ENCODE peak calls at places on chromosomes 13 and 19, in five cellular contexts. Q is dorsolateral prefrontal cortex, T is heart right ventricle, O is progenitor cell of endocrine pancreas, B is NB4. F is an unnamed sample.

GRCh38 chr13:94093652-94094310 is 385.7 kb downstream of the DCT start:
- DNase-seq in O (no peak), Q (no peak), T (no peak), B (no peak), F (no peak)

GRCh38 chr19:14467391-14467790 is 7.8 kb downstream of the PTGER1 start:
- DNase-seq in B (no peak), O (no peak), T (no peak), Q (no peak), F (no peak)

GRCh38 chr13:32894589-32895001 is 121.6 kb upstream of the KL start:
- DNase-seq in B (peak), T (no peak), Q (no peak), O (no peak), F (no peak)

GRCh38 chr13:105502193-105502592 is 1033.3 kb downstream of the EFNB2 start:
- DNase-seq in B (no peak), Q (no peak), O (no peak), T (no peak), F (no peak)

GRCh38 chr19:18438331-18439024 is 545 bp upstream of the ISYNA1 start:
- DNase-seq in T (peak), B (no peak), O (no peak), Q (no peak), F (no peak)

GRCh38 chr13:26236306-26236705 is 14.2 kb upstream of the RNF6 start:
- DNase-seq in T (no peak), B (no peak), Q (no peak), O (no peak), F (no peak)

GRCh38 chr19:33403973-33404304 is 30.4 kb downstream of the CEBPG start:
- DNase-seq in B (no peak), O (no peak), Q (no peak), T (no peak), F (no peak)

GRCh38 chr19:16051254-16052025 is 24.9 kb upstream of the TPM4 start:
- DNase-seq in B (peak), O (no peak), Q (no peak), T (no peak), F (peak)

GRCh38 chr13:40221460-40222201 is 444.8 kb downstream of the FOXO1 start:
- DNase-seq in O (no peak), T (no peak), Q (no peak), B (peak), F (peak)

GRCh38 chr19:5000120-5000611 is 31.3 kb downstream of the KDM4B start:
- DNase-seq in Q (no peak), B (no peak), T (no peak), O (no peak), F (no peak)

GRCh38 chr19:5002143-5002542 is 33.2 kb downstream of the KDM4B start:
- DNase-seq in Q (no peak), O (no peak), B (no peak), T (no peak), F (no peak)

GRCh38 chr19:5003781-5004180 is 34.9 kb downstream of the KDM4B start:
- DNase-seq in T (no peak), Q (no peak), O (no peak), B (no peak), F (no peak)

GRCh38 chr19:5005096-5005495 is 36.2 kb downstream of the KDM4B start:
- DNase-seq in T (no peak), B (no peak), Q (no peak), O (no peak), F (no peak)

DNA sequence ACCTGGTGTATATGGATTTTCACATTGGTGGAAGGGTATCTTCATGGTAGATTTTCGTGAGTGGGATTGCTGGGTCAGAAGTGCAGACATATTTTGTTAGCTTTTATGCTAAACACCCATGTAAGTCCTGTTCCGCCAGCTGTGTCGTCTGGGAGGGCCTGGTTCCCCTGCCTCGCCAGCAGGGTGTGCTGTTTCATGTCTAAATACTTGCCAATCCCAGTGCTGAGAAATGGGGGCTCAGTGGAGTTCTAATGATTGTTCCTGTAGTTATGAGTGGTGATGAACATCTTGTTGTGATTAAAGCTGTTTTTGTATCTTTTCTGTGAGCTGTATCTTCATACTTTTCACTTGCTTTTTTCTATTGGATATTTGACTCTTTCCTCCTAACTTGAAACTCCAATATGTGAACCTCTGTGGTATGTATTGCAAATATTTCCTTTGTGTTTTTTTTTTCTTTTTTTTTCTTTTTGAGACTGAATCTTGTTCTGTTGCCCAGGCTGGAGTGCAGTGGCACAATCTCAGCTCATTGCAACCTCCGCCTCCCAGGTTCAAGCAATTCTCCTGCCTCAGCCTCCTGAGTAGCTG is 32.7 kb downstream of the KDM4B start:
- DNase-seq in B (peak), O (no peak), T (no peak), Q (no peak), F (peak)
- TF ChIP-seq CTCF in B (peak), O (peak), T (peak), Q (peak), F (peak)

DNA sequence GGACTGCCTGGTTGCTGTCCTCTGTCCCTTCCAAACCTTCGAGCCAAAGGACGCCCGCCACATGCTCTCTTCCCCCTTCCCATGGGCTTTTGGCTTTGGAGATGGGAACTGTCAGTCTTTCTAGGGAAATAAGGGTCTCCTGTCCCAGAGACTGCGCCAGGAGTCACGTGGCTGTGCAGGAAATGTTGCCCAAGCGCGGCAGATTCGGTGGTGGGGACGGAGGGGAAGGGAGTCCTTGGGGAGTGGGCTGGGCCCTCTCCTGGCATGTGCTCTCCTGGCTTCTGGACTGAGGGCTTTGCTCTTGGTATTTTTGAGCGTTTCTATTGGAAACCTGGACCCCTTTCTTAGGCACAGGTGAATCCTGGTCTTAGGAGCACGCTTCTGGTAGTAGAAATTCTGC is 103.2 kb downstream of the KDM4B start:
- DNase-seq in T (no peak), Q (no peak), O (no peak), B (peak), F (no peak)
- TF ChIP-seq CTCF in T (no peak), Q (no peak), O (no peak), B (no peak), F (no peak)

DNA sequence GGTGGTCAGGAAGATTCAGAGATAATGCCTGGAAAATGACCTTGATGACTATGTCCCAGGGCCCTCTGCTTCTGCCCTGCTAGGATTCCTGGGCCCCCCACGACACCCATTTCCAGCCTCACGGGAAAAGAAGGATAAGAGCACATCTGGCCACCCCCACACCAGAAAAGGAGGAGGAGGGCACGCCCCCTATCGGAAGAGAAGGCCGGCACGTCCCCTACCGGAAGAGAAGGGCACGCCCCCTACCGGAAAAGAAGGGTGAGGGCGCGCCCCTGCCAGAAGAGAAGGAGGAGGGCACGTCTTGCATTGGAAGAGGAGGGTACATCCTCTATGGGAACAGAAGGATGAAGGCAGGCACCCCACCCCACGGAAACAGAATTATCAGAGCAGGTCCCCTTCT is 84.3 kb downstream of the IER2 start:
- DNase-seq in Q (no peak), O (no peak), T (peak), B (peak), F (peak)
- TF ChIP-seq CTCF in Q (peak), O (peak), T (peak), B (peak), F (peak)

GRCh38 chr13:74132152-74132767 is 1.9 kb downstream of the KLF12 start:
- DNase-seq in T (no peak), Q (no peak), O (no peak), B (no peak), F (peak)

GRCh38 chr13:74134226-74134776 is at the start of gene KLF12:
- DNase-seq in B (peak), O (peak), T (peak), Q (peak), F (peak)

GRCh38 chr13:74133657-74134201 is 475 bp downstream of the KLF12 start:
- DNase-seq in Q (peak), T (peak), O (peak), B (peak), F (peak)

GRCh38 chr13:74131206-74131605 is 3.0 kb downstream of the KLF12 start:
- DNase-seq in O (no peak), T (peak), B (no peak), Q (no peak), F (no peak)

GRCh38 chr13:74132768-74133656 is 1.2 kb downstream of the KLF12 start:
- DNase-seq in O (no peak), B (no peak), Q (peak), T (peak), F (peak)
- TF ChIP-seq CTCF in O (no peak), B (no peak), Q (no peak), T (no peak), F (no peak)

DNA sequence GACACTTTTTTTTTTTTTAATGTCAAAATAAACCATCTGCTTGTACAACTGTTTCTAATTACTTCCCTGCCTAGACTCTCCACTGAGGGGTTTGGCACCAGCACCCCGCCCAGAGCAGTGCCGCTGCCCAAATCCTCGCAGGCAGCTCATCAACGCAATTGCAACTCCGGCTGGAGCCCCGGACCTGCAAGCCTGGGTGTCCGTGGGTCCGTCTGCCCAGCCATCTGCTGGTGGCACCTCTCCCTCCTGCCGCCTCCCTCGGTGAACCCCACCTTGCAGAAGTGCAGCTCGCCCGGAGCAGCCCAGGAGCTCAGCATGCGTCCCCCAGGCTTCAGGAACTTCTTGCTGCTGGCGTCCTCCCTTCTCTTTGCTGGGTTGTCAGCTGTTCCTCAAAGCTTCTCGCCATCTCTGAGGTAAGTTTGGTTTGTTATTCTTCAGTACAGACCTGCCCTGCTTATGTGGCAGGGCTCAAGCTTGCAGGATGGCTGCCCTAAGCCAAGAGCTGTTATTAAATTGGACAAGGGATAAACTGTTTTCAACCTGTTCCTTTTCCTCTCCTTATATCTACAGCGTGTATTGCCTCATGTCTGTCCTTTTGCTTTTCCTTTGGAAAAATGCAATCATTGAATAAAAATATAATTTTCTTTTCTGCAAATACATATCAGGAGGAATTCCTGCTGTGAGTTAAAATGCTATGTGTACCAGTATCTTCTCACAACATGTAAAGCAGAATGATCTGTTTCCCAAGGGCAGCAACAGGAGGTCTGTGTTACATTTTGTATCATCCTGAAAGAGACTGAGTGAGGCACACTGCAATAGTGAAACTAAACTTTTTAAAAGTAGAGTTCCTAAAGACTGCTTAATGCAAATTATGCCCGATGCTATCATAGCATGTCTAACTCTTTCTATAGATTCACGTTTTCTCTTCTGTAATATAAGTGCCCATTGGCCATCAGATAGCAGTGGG is at the start of gene ITGBL1:
- DNase-seq in O (no peak), Q (no peak), T (no peak), B (no peak), F (no peak)
- TF ChIP-seq CTCF in O (no peak), Q (no peak), T (no peak), B (no peak), F (no peak)

GRCh38 chr19:55146078-55146647 is 2.8 kb downstream of the TNNT1 start:
- DNase-seq in T (no peak), O (no peak), Q (no peak), B (peak), F (peak)
- TF ChIP-seq CTCF in T (peak), O (peak), Q (no peak), B (peak), F (peak)